ENCODE peak calls at places on chromosome 17, in seven cellular contexts. S is GM23338, N is stomach, I is B cell, X is pancreas, V is cardiac muscle cell, E is fibroblast of pulmonary artery. L is an unnamed sample.

GRCh38 chr17:58086953-58087352 is 3.7 kb downstream of the DYNLL2 start:
- DNase-seq in S (no peak), X (no peak), N (no peak), V (no peak), I (no peak), E (no peak), L (no peak)

GRCh38 chr17:57782051-57782490 is 37.0 kb upstream of the CCDC182 start:
- DNase-seq in X (no peak), I (no peak), N (no peak), V (no peak), S (peak), E (no peak), L (no peak)

GRCh38 chr17:19329136-19329535 is 33.4 kb downstream of the B9D1 start:
- DNase-seq in E (no peak), V (no peak), I (no peak), N (no peak), S (no peak), X (no peak), L (no peak)

GRCh38 chr17:68446626-68447041 is 10.7 kb downstream of the WIPI1 start:
- DNase-seq in X (no peak), N (no peak), V (no peak), E (no peak), S (no peak), I (no peak), L (no peak)

GRCh38 chr17:27551701-27552466 is 79.1 kb upstream of the LGALS9 start:
- DNase-seq in N (no peak), V (no peak), I (no peak), E (no peak), X (peak), S (no peak), L (no peak)

GRCh38 chr17:55057184-55057583 is 88.6 kb downstream of the STXBP4 start:
- DNase-seq in E (no peak), I (no peak), X (no peak), N (no peak), S (no peak), V (no peak), L (no peak)

GRCh38 chr17:34609210-34609609 is 29.8 kb downstream of the TMEM132E start:
- DNase-seq in X (no peak), N (no peak), I (no peak), S (no peak), E (no peak), V (no peak), L (no peak)

GRCh38 chr17:78970834-78971763 is 8.6 kb downstream of the LGALS3BP start:
- DNase-seq in S (peak), X (peak), I (peak), E (peak), N (peak), V (peak), L (peak)

GRCh38 chr17:1726626-1727257 is 2.2 kb downstream of the WDR81 start:
- DNase-seq in S (no peak), N (no peak), I (no peak), V (no peak), X (no peak), E (no peak), L (no peak)

GRCh38 chr17:38451030-38451839 is 23.0 kb downstream of the ARHGAP23 start:
- DNase-seq in E (peak), I (no peak), X (no peak), V (peak), S (peak), N (no peak), L (no peak)

GRCh38 chr17:53649201-53649600 is 173.5 kb upstream of the KIF2B start:
- DNase-seq in I (no peak), X (no peak), S (no peak), N (no peak), E (no peak), V (no peak), L (no peak)

GRCh38 chr17:81332949-81333570 is 38.0 kb upstream of the SLC38A10 start:
- DNase-seq in E (no peak), N (no peak), S (no peak), X (no peak), V (no peak), I (no peak), L (no peak)

GRCh38 chr17:42530952-42531454 is 5.0 kb upstream of the NAGLU start:
- DNase-seq in E (no peak), X (no peak), V (no peak), S (no peak), N (no peak), I (no peak), L (no peak)

GRCh38 chr17:47649972-47650524 is 329 bp downstream of the KPNB1 start:
- DNase-seq in N (peak), I (peak), S (peak), E (no peak), X (no peak), V (no peak), L (peak)

GRCh38 chr17:71055128-71055527 is 885.8 kb downstream of the KCNJ2 start:
- DNase-seq in E (peak), V (no peak), I (no peak), X (no peak), S (no peak), N (no peak), L (no peak)

GRCh38 chr17:40605301-40605700 is 40.0 kb upstream of the CCR7 start:
- DNase-seq in I (no peak), E (no peak), X (no peak), N (no peak), S (no peak), V (no peak), L (peak)

GRCh38 chr17:69560987-69561441 is 146.5 kb downstream of the MAP2K6 start:
- DNase-seq in N (no peak), V (peak), E (no peak), S (no peak), X (no peak), I (no peak), L (no peak)

GRCh38 chr17:79866791-79867190 is 27.6 kb upstream of the CBX4 start:
- DNase-seq in I (no peak), N (no peak), E (no peak), X (no peak), S (no peak), V (no peak), L (no peak)

GRCh38 chr17:50952889-50953288 is 86.7 kb upstream of the TOB1 start:
- DNase-seq in V (no peak), I (peak), S (no peak), N (no peak), E (no peak), X (no peak), L (no peak)

GRCh38 chr17:31823014-31823413 is 36.0 kb downstream of the COPRS start:
- DNase-seq in X (no peak), E (no peak), S (no peak), N (no peak), I (no peak), V (no peak), L (no peak)

GRCh38 chr17:4329838-4330237 is 36.6 kb downstream of the UBE2G1 start:
- DNase-seq in N (no peak), X (no peak), I (no peak), V (no peak), S (no peak), E (peak), L (no peak)

GRCh38 chr17:12814718-12815117 is 25.4 kb downstream of the ARHGAP44 start:
- DNase-seq in S (no peak), E (no peak), N (no peak), X (no peak), V (no peak), I (no peak), L (no peak)

GRCh38 chr17:80996422-80997305 is 5.0 kb downstream of the CHMP6 start:
- DNase-seq in I (no peak), N (no peak), E (no peak), S (no peak), V (no peak), X (no peak), L (no peak)

GRCh38 chr17:63914471-63914870 is 3.4 kb upstream of the CSHL1 start:
- DNase-seq in S (no peak), X (no peak), I (no peak), E (no peak), N (no peak), V (no peak), L (no peak)

GRCh38 chr17:64686705-64687104 is 24.6 kb upstream of the SMURF2 start:
- DNase-seq in E (no peak), X (no peak), N (peak), I (no peak), S (no peak), V (no peak), L (no peak)

GRCh38 chr17:40303009-40303657 is 5.8 kb upstream of the RARA start:
- DNase-seq in V (no peak), S (peak), E (peak), N (peak), I (peak), X (peak), L (peak)

GRCh38 chr17:34177642-34178041 is 77.4 kb upstream of the CCL2 start:
- DNase-seq in E (peak), V (no peak), N (no peak), X (no peak), I (no peak), S (no peak), L (no peak)

GRCh38 chr17:41496803-41497484 is 7.2 kb upstream of the KRT36 start:
- DNase-seq in S (peak), V (peak), E (peak), X (peak), I (no peak), N (peak), L (peak)

GRCh38 chr17:31596382-31597323 is 205.2 kb downstream of the RAB11FIP4 start:
- DNase-seq in E (peak), N (no peak), S (peak), X (no peak), V (peak), I (peak), L (peak)

GRCh38 chr17:50863221-50863843 is 2.8 kb downstream of the TOB1 start:
- DNase-seq in I (peak), E (peak), V (peak), N (peak), S (peak), X (peak), L (peak)

GRCh38 chr17:52419256-52419655 is 260.7 kb upstream of the CA10 start:
- DNase-seq in N (peak), V (no peak), S (no peak), I (no peak), X (peak), E (no peak), L (no peak)

GRCh38 chr17:691423-691822 is 23.2 kb downstream of the VPS53 start:
- DNase-seq in S (no peak), V (no peak), E (peak), N (no peak), X (no peak), I (no peak), L (no peak)

GRCh38 chr17:42779942-42780815 is at the start of gene WNK4:
- DNase-seq in S (peak), X (no peak), E (peak), I (no peak), V (peak), N (peak), L (no peak)

GRCh38 chr17:10243905-10244844 is 45.8 kb upstream of the GAS7 start:
- DNase-seq in E (peak), S (no peak), X (no peak), I (no peak), N (no peak), V (no peak), L (no peak)

GRCh38 chr17:26963163-26963503 is 330.8 kb upstream of the WSB1 start:
- DNase-seq in N (no peak), V (no peak), S (no peak), I (no peak), E (no peak), X (no peak), L (no peak)

GRCh38 chr17:14813649-14814048 is 451.5 kb downstream of the PMP22 start:
- DNase-seq in S (peak), X (no peak), V (peak), N (no peak), I (no peak), E (peak), L (peak)

GRCh38 chr17:55005520-55005919 is 37.0 kb downstream of the STXBP4 start:
- DNase-seq in N (no peak), E (peak), I (no peak), X (no peak), V (peak), S (peak), L (peak)

GRCh38 chr17:61470530-61471136 is 18.4 kb downstream of the TBX4 start:
- DNase-seq in I (no peak), N (no peak), S (peak), E (no peak), X (no peak), V (no peak), L (no peak)
- TF ChIP-seq CTCF in I (no peak), N (no peak), S (no peak), E (no peak), X (no peak), V (no peak), L (no peak)

DNA sequence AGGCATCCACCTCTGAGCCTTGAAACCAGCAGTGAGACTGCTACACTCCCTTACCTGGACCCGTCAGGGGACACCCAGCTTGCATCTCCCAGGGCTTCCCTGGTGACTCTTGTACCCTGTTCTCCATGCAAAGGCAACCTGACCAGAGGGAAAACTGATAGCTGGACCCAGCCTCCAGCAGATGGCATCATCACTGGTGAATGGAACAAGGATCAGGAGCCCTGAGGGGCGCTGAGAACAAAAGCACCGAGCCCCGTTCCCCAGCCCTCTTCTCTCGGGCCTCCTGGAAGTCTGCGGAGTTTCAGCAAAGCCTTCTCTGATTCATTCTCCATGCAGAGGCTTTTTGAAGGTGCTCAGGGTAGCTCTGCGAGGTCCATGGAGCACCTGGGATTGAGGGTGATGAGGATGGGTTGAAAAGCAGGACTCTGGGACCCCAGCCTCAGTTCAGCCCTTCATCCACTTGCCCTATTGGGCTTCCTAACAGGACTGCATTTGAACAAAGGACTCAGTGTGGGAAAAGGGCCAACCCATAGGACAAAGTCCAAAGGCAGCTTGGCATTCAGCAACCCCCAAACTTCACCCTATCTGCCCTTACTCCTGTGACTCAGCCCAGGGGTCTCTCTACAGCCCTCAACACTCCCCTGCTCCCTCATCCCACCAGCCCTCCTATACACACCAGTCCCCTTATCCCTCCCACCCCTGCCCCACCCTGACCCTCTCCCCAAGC is 45.0 kb upstream of the LHX1 start:
- DNase-seq in I (no peak), N (peak), X (peak), S (no peak), V (no peak), E (no peak), L (no peak)
- TF ChIP-seq CTCF in I (no peak), N (no peak), X (no peak), S (peak), V (peak), E (no peak), L (no peak)

DNA sequence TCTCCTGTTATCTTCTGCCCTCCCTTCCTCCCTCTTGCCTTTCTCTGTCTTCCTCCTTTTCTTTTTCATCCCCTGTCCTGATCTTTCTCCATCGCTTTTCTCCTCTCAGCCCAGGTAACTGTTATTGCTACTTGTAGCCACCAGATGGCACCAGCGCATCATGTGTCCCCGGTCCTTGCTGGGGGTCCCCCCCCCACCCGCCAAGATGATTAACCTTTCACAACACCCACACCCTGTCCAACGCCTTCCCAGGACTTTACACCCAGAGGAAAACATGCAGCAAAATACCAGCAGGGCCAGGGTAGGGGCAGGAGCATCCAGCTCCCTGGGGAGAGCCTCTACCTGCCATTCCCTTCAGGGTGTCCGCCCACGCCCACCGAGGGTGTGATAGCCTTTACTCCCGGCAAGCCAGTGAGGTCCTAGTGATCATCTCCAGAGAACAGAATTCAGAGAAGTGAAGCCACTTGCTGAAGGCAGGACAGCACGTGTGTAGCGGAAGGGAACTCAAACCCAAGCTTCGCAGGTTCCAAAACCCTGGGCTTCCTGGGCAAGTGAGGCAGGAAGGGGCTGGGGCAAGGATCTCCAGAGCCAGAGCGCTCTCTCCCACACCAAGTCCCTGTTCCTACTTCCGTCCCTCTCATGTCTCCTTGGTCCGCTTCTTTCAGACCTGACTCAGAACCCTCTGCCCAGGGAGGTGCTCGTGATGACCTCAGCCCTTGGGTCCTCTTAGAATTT is 13.4 kb upstream of the TAC4 start:
- DNase-seq in S (peak), E (peak), N (no peak), X (peak), V (peak), I (peak), L (peak)
- TF ChIP-seq CTCF in S (peak), E (peak), N (peak), X (peak), V (peak), I (peak), L (peak)

GRCh38 chr17:73591278-73592078 is 52.8 kb downstream of the SDK2 start:
- DNase-seq in N (no peak), X (no peak), V (no peak), S (no peak), E (no peak), I (peak), L (peak)

GRCh38 chr17:73586921-73587680 is 57.1 kb downstream of the SDK2 start:
- DNase-seq in S (no peak), X (no peak), V (no peak), E (no peak), N (no peak), I (no peak), L (no peak)

GRCh38 chr17:73588291-73589095 is 55.8 kb downstream of the SDK2 start:
- DNase-seq in I (peak), N (no peak), X (no peak), S (no peak), V (no peak), E (no peak), L (peak)

GRCh38 chr17:73592079-73592415 is 52.2 kb downstream of the SDK2 start:
- DNase-seq in E (no peak), I (no peak), S (no peak), V (no peak), X (no peak), N (no peak), L (no peak)

GRCh38 chr17:73589096-73589980 is 54.9 kb downstream of the SDK2 start:
- DNase-seq in V (no peak), X (no peak), N (no peak), I (peak), S (no peak), E (no peak), L (no peak)
- TF ChIP-seq CTCF in V (no peak), X (no peak), N (no peak), I (no peak), S (no peak), E (no peak), L (no peak)

GRCh38 chr17:30368896-30369720 is 9.6 kb upstream of the CPD start:
- DNase-seq in E (no peak), N (no peak), V (no peak), X (no peak), S (no peak), I (no peak), L (peak)

GRCh38 chr17:30369995-30370394 is 8.7 kb upstream of the CPD start:
- DNase-seq in E (no peak), X (no peak), N (no peak), V (no peak), S (no peak), I (no peak), L (no peak)

GRCh38 chr17:30376621-30377452 is 1.9 kb upstream of the CPD start:
- DNase-seq in X (no peak), N (no peak), I (no peak), E (peak), S (no peak), V (peak), L (peak)

GRCh38 chr17:30375661-30376060 is 3.1 kb upstream of the CPD start:
- DNase-seq in E (peak), S (no peak), N (no peak), I (no peak), X (no peak), V (no peak), L (no peak)

DNA sequence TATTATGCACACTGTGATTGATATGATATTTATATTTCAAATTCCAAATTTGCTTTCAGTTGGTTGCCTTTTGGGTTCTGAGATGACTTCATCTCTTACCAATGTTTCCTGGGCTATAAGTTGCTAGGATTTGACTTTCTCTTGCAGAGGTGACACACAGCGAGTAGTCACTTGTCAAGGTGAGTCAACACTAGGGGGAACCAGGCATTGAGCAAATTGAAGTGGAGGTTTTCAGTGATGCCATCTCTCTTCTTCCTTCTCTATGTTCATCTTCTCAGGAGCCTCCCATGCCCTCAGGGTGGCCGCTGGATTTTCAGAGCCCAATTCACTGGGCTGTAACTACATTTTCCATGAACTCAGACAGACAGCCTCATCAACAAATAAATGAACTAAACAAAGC is 6.0 kb upstream of the CPD start:
- DNase-seq in N (no peak), S (peak), V (no peak), X (no peak), E (no peak), I (no peak), L (peak)
- TF ChIP-seq CTCF in N (no peak), S (peak), V (no peak), X (no peak), E (no peak), I (no peak), L (peak)

DNA sequence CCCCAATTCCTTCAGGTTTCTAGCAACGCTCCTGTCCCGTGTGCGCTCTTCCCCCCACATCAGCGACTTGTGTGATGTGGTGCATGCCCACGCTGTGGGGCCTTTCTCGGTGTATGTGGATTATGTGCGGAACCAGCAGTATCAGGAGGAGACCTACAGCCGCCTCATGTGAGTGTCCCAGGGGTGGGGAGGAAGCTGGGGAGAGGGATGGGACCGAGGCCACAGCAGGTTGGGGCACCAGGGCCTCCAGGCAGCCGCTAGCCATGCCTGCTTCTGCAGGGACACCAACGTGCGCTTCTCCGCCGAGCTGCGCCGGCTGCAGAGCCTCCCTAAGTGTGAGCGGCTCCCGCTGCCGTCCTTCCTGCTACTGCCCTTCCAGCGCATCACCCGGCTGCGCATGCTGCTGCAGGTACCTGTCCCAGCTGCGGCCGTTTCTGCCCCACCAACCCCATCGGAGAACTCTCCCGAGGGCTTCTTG is 5.7 kb downstream of the ARHGEF15 start:
- DNase-seq in V (peak), X (no peak), S (peak), I (no peak), N (no peak), E (no peak), L (no peak)
- TF ChIP-seq CTCF in V (no peak), X (no peak), S (no peak), I (no peak), N (no peak), E (no peak), L (no peak)